ENCODE peak calls at places on chromosome 13, in four cellular contexts. E, Q, B and Z are unnamed samples.
A peak's percentile ranks its signal among the peaks of the same experiment; 100 is the strongest.

GRCh38 chr13:78657699-78658629 is 991 bp downstream of the OBI1 start:
- DNase-seq in E (no peak), Q (no peak), B (no peak), Z (no peak)

GRCh38 chr13:56718791-56719190 is 421.9 kb upstream of the PRR20A start:
- DNase-seq in E (no peak), Q (no peak), B (no peak), Z (no peak)

GRCh38 chr13:46675016-46675415 is 121.9 kb downstream of the ESD start:
- DNase-seq in Q (no peak), B (no peak), E (no peak), Z (no peak)

GRCh38 chr13:86692291-86692690 is 893.1 kb upstream of the SLITRK6 start:
- DNase-seq in E (no peak), Q (no peak), B (no peak), Z (no peak)

GRCh38 chr13:43304945-43305344 is 281.6 kb downstream of the DNAJC15 start:
- DNase-seq in E (no peak), B (no peak), Q (no peak), Z (no peak)

GRCh38 chr13:45630791-45631190 is 15.3 kb upstream of the ERICH6B start:
- DNase-seq in E (no peak), Q (no peak), B (no peak), Z (no peak)

GRCh38 chr13:42396501-42396900 is 124.5 kb downstream of the AKAP11 start:
- DNase-seq in E (no peak), B (no peak), Q (no peak), Z (no peak)

GRCh38 chr13:36211567-36211966 is 2.8 kb downstream of the SOHLH2 start:
- DNase-seq in B (peak; percentile 5), Q (no peak), E (no peak), Z (no peak)

GRCh38 chr13:99639126-99639525 is 137.9 kb downstream of the TM9SF2 start:
- DNase-seq in B (no peak), Q (no peak), E (no peak), Z (no peak)

GRCh38 chr13:99314640-99315176 is 7.5 kb upstream of the GPR183 start:
- DNase-seq in E (no peak), B (no peak), Q (no peak), Z (no peak)

GRCh38 chr13:90723381-90723780 is 624.1 kb upstream of the MIR17HG start:
- DNase-seq in B (no peak), Q (no peak), E (no peak), Z (no peak)

GRCh38 chr13:58963321-58963720 is 1200.4 kb downstream of the DIAPH3 start:
- DNase-seq in B (no peak), Q (no peak), E (no peak), Z (no peak)

GRCh38 chr13:30047154-30047874 is 196.9 kb upstream of the UBL3 start:
- DNase-seq in E (no peak), B (no peak), Q (no peak), Z (no peak)

GRCh38 chr13:77026255-77026782 is 640 bp downstream of the FBXL3 start:
- DNase-seq in E (peak; percentile 94), Q (peak; percentile 81), B (peak; percentile 86), Z (peak; percentile 72)

GRCh38 chr13:72726721-72727416 is 560 bp downstream of the MZT1 start:
- DNase-seq in E (peak; percentile 73), Q (peak; percentile 35), B (peak; percentile 23), Z (no peak)

GRCh38 chr13:44759222-44759721 is 183.1 kb upstream of the TSC22D1 start:
- DNase-seq in E (no peak), Q (no peak), B (no peak), Z (no peak)

GRCh38 chr13:72960541-72960940 is 98.3 kb upstream of the KLF5 start:
- DNase-seq in Q (no peak), B (peak; percentile 32), E (no peak), Z (no peak)

GRCh38 chr13:59120297-59120843 is 1043.4 kb downstream of the DIAPH3 start:
- DNase-seq in B (no peak), E (no peak), Q (no peak), Z (no peak)

GRCh38 chr13:44211753-44212152 is 161.9 kb upstream of the SERP2 start:
- DNase-seq in B (no peak), Q (no peak), E (no peak), Z (no peak)

GRCh38 chr13:88288326-88288725 is 617.2 kb downstream of the SLITRK5 start:
- DNase-seq in B (no peak), E (no peak), Q (no peak), Z (no peak)

GRCh38 chr13:24627864-24628418 is 52.3 kb upstream of the ATP12A start:
- DNase-seq in Q (no peak), E (no peak), B (no peak), Z (no peak)

GRCh38 chr13:97325738-97326137 is 103.6 kb downstream of the MBNL2 start:
- DNase-seq in B (no peak), Q (no peak), E (no peak), Z (no peak)

GRCh38 chr13:111469450-111469849 is 149.0 kb downstream of the TEX29 start:
- DNase-seq in B (no peak), Q (no peak), E (no peak), Z (no peak)

GRCh38 chr13:79353698-79354097 is 52.4 kb downstream of the RBM26 start:
- DNase-seq in B (no peak), Q (no peak), E (no peak), Z (no peak)

GRCh38 chr13:37295046-37295445 is 189.6 kb upstream of the CSNK1A1L start:
- DNase-seq in B (peak; percentile 11), Q (no peak), E (peak; percentile 72), Z (no peak)

GRCh38 chr13:32266130-32266529 is 49.0 kb downstream of the ZAR1L start:
- DNase-seq in Q (no peak), B (no peak), E (no peak), Z (no peak)

GRCh38 chr13:100707818-100708740 is 33.5 kb upstream of the TMTC4 start:
- DNase-seq in Q (no peak), B (no peak), E (no peak), Z (no peak)

GRCh38 chr13:24671367-24672117 is 8.7 kb upstream of the ATP12A start:
- DNase-seq in B (peak; percentile 38), Q (peak; percentile 31), E (no peak), Z (peak; percentile 50)

GRCh38 chr13:79886601-79887000 is 405.6 kb downstream of the NDFIP2 start:
- DNase-seq in E (no peak), B (no peak), Q (no peak), Z (no peak)

GRCh38 chr13:101433895-101434294 is 17.6 kb upstream of the NALCN start:
- DNase-seq in B (no peak), Q (no peak), E (no peak), Z (no peak)

GRCh38 chr13:85772379-85772778 is 26.8 kb downstream of the SLITRK6 start:
- DNase-seq in E (no peak), Q (no peak), B (no peak), Z (no peak)

GRCh38 chr13:98441056-98441676 is 135.7 kb downstream of the STK24 start:
- DNase-seq in E (no peak), Q (no peak), B (no peak), Z (no peak)

GRCh38 chr13:101398920-101399319 is 17.4 kb downstream of the NALCN start:
- DNase-seq in B (no peak), Q (no peak), E (no peak), Z (no peak)

GRCh38 chr13:99414048-99414995 is 87.0 kb upstream of the TM9SF2 start:
- DNase-seq in E (no peak), B (no peak), Q (no peak), Z (no peak)

GRCh38 chr13:66780814-66781213 is 449.3 kb downstream of the PCDH9 start:
- DNase-seq in Q (no peak), B (no peak), E (no peak), Z (no peak)

DNA sequence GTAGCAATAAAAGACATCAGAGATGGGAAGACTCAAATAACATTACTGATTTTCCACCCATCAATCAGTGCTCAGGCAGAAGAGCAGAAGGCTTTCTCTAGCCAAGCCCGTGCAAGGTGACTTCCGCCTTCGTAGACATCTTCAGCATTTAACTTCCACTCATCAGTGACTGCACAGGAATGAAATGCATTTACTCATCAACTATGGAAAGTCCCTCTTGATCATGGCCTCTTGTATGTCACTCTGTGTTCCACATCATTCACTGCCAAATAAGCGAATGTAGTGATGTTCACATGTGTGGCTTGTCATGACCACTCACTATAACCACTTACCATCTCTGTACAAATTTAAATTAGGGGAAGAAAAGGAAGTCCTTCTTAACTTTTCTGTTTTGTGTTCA is 49.4 kb downstream of the SACS start:
- DNase-seq in E (no peak), Q (no peak), B (no peak), Z (no peak)
- H3K4me1 ChIP-seq in E (no peaks in the 10 kb centered on the region), Q (no peaks in the 10 kb centered on the region), B (no peaks in the 10 kb centered on the region), Z (peaks cover 4% of the 10 kb centered on the region)

GRCh38 chr13:95298971-95299627 is 2.2 kb downstream of the ABCC4 start:
- DNase-seq in B (no peak), Q (no peak), E (no peak), Z (no peak)

GRCh38 chr13:95301947-95302386 is 716 bp upstream of the ABCC4 start:
- DNase-seq in E (no peak), Q (no peak), B (no peak), Z (peak; percentile 13)

GRCh38 chr13:95300625-95301134 is 571 bp downstream of the ABCC4 start:
- DNase-seq in B (peak; percentile 49), E (peak; percentile 76), Q (peak; percentile 23), Z (peak; percentile 6)

GRCh38 chr13:95298169-95298940 is 2.9 kb downstream of the ABCC4 start:
- DNase-seq in B (peak; percentile 29), Q (no peak), E (no peak), Z (no peak)

DNA sequence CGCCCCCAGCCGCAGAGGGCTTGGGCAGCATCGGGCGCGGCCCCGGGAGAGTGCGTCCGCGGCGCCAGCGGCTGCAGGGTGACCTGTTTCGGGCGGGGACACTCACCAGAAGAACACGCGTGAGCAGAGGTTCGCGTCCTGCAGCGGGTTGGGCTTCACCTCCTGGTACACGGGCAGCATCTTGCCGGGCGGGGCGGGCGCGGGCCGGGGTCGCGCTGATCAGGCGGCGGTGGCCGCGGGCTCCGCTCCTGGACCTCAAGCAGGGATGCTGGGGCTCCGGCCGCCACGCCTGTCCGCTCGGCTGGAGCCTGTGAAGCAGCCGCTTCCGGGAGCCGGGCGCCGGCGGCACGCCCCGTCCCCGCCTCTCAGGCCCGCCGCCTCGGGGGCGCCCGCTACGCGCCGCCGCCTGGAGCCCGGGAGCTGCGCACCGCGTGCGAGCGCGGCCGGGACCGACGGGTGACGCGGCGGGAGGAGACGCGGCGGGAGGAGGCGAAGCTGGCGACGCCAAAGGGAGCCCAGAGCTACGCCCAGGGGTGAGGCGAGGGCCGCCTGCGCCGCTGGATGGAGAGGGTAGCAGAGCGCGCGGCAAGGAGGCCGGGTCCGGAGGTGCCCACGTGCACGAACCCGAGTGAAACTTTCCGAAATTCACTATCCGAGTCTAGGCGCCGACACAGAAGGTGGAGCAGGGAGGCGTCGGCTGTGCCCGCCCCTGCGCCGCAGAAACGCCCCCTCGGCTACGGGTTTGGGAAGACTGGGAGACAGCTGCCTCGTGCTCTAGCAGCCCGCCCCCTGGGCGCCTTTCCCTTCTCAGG is at the start of gene ABCC4:
- DNase-seq in Q (peak; percentile 52), B (peak; percentile 69), E (peak; percentile 81), Z (no peak)
- TF ChIP-seq POLR2A in Q (no peak), B (peak; percentile 22), E (no peak), Z (peak; percentile 20)

DNA sequence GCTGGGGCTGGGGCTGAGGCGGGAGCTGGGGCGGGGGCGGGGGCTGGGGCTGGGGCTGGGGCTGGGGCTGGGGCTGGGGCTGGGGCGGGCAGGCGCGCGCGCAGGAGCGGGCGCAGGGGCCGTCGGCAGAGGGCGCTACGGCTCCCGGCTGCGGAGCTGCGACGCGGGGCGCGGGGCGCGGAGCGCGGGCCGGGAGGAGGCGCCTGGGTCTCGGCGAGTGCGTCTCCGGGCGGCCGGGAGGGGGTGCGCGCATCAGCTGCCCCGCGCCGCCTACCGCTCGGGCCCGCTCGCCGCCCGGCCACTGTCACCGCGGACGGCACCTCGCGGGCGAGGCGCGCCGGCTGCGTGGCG is 416 bp upstream of the MTUS2 start:
- DNase-seq in B (peak; percentile 49), E (peak; percentile 81), Q (peak; percentile 60), Z (no peak)
- H3K27ac ChIP-seq in B (no peak overlapping the region), E (no peak overlapping the region), Q (no peak overlapping the region), Z (no peak overlapping the region)

GRCh38 chr13:39401756-39402155 is 201.2 kb downstream of the LHFPL6 start:
- DNase-seq in Q (no peak), B (no peak), E (no peak), Z (no peak)
- H3K4me1 ChIP-seq in Q (no peaks in the 10 kb centered on the region), B (no peaks in the 10 kb centered on the region), E (peaks cover 38% of the 10 kb centered on the region), Z (peaks cover 10% of the 10 kb centered on the region)